ENCODE peak calls at places on chromosome 12, in seven cellular contexts. Z is ecto neural progenitor cell, E is fibroblast of gingiva, V is H7, O is AG08395, N is dorsolateral prefrontal cortex, S is H4. H is an unnamed sample.

GRCh38 chr12:120884644-120885043 is 19.5 kb downstream of the SPPL3 start:
- DNase-seq in Z (no peak), E (no peak), V (no peak), O (no peak), N (no peak), S (no peak), H (no peak)

GRCh38 chr12:43332977-43333649 is 218.9 kb downstream of the ADAMTS20 start:
- DNase-seq in Z (no peak), E (no peak), V (no peak), O (no peak), N (no peak), S (no peak), H (no peak)

GRCh38 chr12:123150273-123150803 is 552 bp downstream of the PITPNM2 start:
- DNase-seq in Z (peak), E (no peak), V (peak), O (peak), N (no peak), S (no peak), H (no peak)

GRCh38 chr12:31959051-31959700 is at the start of gene RESF1:
- DNase-seq in Z (peak), E (peak), V (peak), O (peak), N (peak), S (peak), H (peak)

GRCh38 chr12:85279449-85280137 is 427 bp upstream of the ALX1 start:
- DNase-seq in Z (peak), E (peak), V (peak), O (no peak), N (no peak), S (no peak), H (no peak)

GRCh38 chr12:121404734-121405133 is 4.8 kb downstream of the RNF34 start:
- DNase-seq in Z (no peak), E (no peak), V (no peak), O (no peak), N (no peak), S (no peak), H (no peak)

GRCh38 chr12:9647825-9648700 is 21.4 kb upstream of the CLEC2D start:
- DNase-seq in Z (peak), E (peak), V (peak), O (peak), N (peak), S (peak), H (peak)

GRCh38 chr12:14313379-14313778 is 52.1 kb upstream of the ATF7IP start:
- DNase-seq in Z (no peak), E (no peak), V (no peak), O (no peak), N (no peak), S (no peak), H (no peak)

GRCh38 chr12:112005419-112006395 is 7.3 kb downstream of the TMEM116 start:
- DNase-seq in Z (no peak), E (peak), V (peak), O (no peak), N (no peak), S (no peak), H (no peak)

GRCh38 chr12:124581299-124581698 is 13.9 kb upstream of the NCOR2 start:
- DNase-seq in Z (no peak), E (no peak), V (no peak), O (no peak), N (no peak), S (no peak), H (no peak)

GRCh38 chr12:92608418-92609091 is 94.2 kb upstream of the PLEKHG7 start:
- DNase-seq in Z (no peak), E (peak), V (peak), O (peak), N (no peak), S (peak), H (no peak)

GRCh38 chr12:109804820-109805761 is 28.1 kb downstream of the TRPV4 start:
- DNase-seq in Z (peak), E (peak), V (peak), O (peak), N (peak), S (no peak), H (peak)

GRCh38 chr12:50981319-50982239 is 29.2 kb downstream of the HIGD1C start:
- DNase-seq in Z (no peak), E (no peak), V (no peak), O (no peak), N (no peak), S (no peak), H (no peak)

GRCh38 chr12:38669530-38669929 is 235.9 kb downstream of the CPNE8 start:
- DNase-seq in Z (no peak), E (no peak), V (no peak), O (no peak), N (no peak), S (no peak), H (no peak)

H was measured in PC-9.